ENCODE peak calls at places on chromosomes 7 and 10, in six cellular contexts. V is NCI-H187 treated with DMSO at 0.1 percent for 48 hours, K is uterus, A is NCI-H446, G is H1, O is lower lobe of right lung. U is an unnamed sample.

GRCh38 chr10:112678987-112679386 is 232.0 kb downstream of the VTI1A start:
- DNase-seq in A (no peak), O (no peak), K (no peak), G (no peak), V (no peak), U (no peak)

GRCh38 chr10:111128331-111129167 is 51.7 kb downstream of the ADRA2A start:
- DNase-seq in O (no peak), G (no peak), V (no peak), A (peak; percentile 63), K (no peak), U (peak; percentile 86)

GRCh38 chr10:86139066-86139657 is 227.4 kb downstream of the GRID1 start:
- DNase-seq in G (peak; percentile 84), K (no peak), O (no peak), V (no peak), A (no peak), U (no peak)

GRCh38 chr7:48781783-48782182 is 142.6 kb upstream of the CDC14C start:
- DNase-seq in K (no peak), G (no peak), A (no peak), V (no peak), O (no peak), U (no peak)

GRCh38 chr7:26145236-26145635 is 6.8 kb upstream of the NFE2L3 start:
- DNase-seq in K (no peak), V (no peak), A (no peak), G (no peak), O (no peak), U (no peak)

GRCh38 chr7:2405601-2406345 is 2.4 kb downstream of the CHST12 start:
- DNase-seq in O (no peak), V (no peak), G (no peak), A (no peak), K (no peak), U (no peak)

GRCh38 chr7:77426521-77427051 is 10.4 kb upstream of the GSAP start:
- DNase-seq in K (no peak), V (no peak), G (no peak), A (no peak), O (no peak), U (peak; percentile 34)

GRCh38 chr7:28046035-28046434 is 134.6 kb downstream of the JAZF1 start:
- DNase-seq in K (no peak), A (no peak), G (no peak), O (no peak), V (no peak), U (no peak)

GRCh38 chr10:101833466-101833865 is 10.1 kb downstream of the KCNIP2 start:
- DNase-seq in K (no peak), O (no peak), G (no peak), V (no peak), A (no peak), U (no peak)

GRCh38 chr10:28555358-28555757 is 22.4 kb downstream of the WAC start:
- DNase-seq in G (no peak), V (no peak), K (no peak), A (no peak), O (no peak), U (no peak)

GRCh38 chr7:51029586-51030230 is 247.0 kb upstream of the GRB10 start:
- DNase-seq in A (no peak), G (no peak), V (no peak), K (no peak), O (no peak), U (peak; percentile 76)

GRCh38 chr7:130369110-130369711 is 11.1 kb upstream of the CPA1 start:
- DNase-seq in V (no peak), G (no peak), K (no peak), O (no peak), A (no peak), U (peak; percentile 70)

GRCh38 chr7:4683884-4684565 is 1.9 kb downstream of the FOXK1 start:
- DNase-seq in K (peak; percentile 52), A (peak; percentile 15), O (peak; percentile 72), V (no peak), G (no peak), U (peak; percentile 70)

GRCh38 chr7:113015038-113015645 is 71.5 kb downstream of the GPR85 start:
- DNase-seq in K (no peak), G (no peak), O (no peak), A (peak; percentile 47), V (no peak), U (peak; percentile 40)

GRCh38 chr10:43229208-43230061 is 37.4 kb downstream of the RASGEF1A start:
- DNase-seq in A (no peak), G (peak; percentile 85), O (peak; percentile 57), V (no peak), K (peak; percentile 5), U (no peak)

GRCh38 chr10:91247360-91248111 is 27.1 kb downstream of the PCGF5 start:
- DNase-seq in V (no peak), G (no peak), O (no peak), K (no peak), A (no peak), U (peak; percentile 22)

GRCh38 chr7:81715984-81716588 is 53.8 kb downstream of the HGF start:
- DNase-seq in K (no peak), A (peak; percentile 58), V (no peak), G (no peak), O (no peak), U (no peak)

GRCh38 chr7:825386-825785 is 6.9 kb upstream of the SUN1 start:
- DNase-seq in A (no peak), V (no peak), O (no peak), K (no peak), G (no peak), U (peak; percentile 52)

GRCh38 chr7:7851381-7851780 is 117.2 kb upstream of the GLCCI1 start:
- DNase-seq in K (no peak), G (no peak), A (no peak), O (no peak), V (no peak), U (no peak)

GRCh38 chr7:44264221-44264956 is 61.0 kb downstream of the CAMK2B start:
- DNase-seq in K (no peak), A (peak; percentile 55), G (no peak), V (no peak), O (no peak), U (no peak)

GRCh38 chr10:85105614-85106013 is 777.2 kb downstream of the CCSER2 start:
- DNase-seq in V (no peak), O (no peak), K (no peak), A (no peak), G (peak; percentile 53), U (no peak)

GRCh38 chr10:101069441-101069840 is 7.7 kb downstream of the KAZALD1 start:
- DNase-seq in O (no peak), A (no peak), K (no peak), G (no peak), V (no peak), U (no peak)

GRCh38 chr10:80413152-80413996 is 5.0 kb downstream of the PRXL2A start:
- DNase-seq in A (peak; percentile 59), G (no peak), V (no peak), O (no peak), K (no peak), U (no peak)

GRCh38 chr7:126668367-126668752 is 584.4 kb downstream of the GRM8 start:
- DNase-seq in K (no peak), G (no peak), V (no peak), O (no peak), A (no peak), U (no peak)

GRCh38 chr7:18345641-18346234 is 149.8 kb upstream of the HDAC9 start:
- DNase-seq in G (peak; percentile 57), O (no peak), K (peak; percentile 37), A (peak; percentile 69), V (peak; percentile 36), U (peak; percentile 29)

GRCh38 chr7:100087055-100087750 is 1.6 kb upstream of the COPS6 start:
- DNase-seq in O (no peak), K (peak; percentile 63), G (no peak), A (no peak), V (no peak), U (peak; percentile 88)

GRCh38 chr10:57395921-57396320 is 871.8 kb downstream of the IPMK start:
- DNase-seq in G (no peak), K (no peak), V (no peak), A (no peak), O (no peak), U (no peak)

GRCh38 chr10:62082729-62083412 is 181.4 kb downstream of the ARID5B start:
- DNase-seq in V (no peak), A (no peak), O (no peak), K (no peak), G (no peak), U (no peak)

GRCh38 chr7:77367976-77368375 is 48.2 kb downstream of the GSAP start:
- DNase-seq in K (no peak), V (no peak), O (no peak), G (no peak), A (no peak), U (no peak)

GRCh38 chr10:266974-267425 is 131.7 kb downstream of the ZMYND11 start:
- DNase-seq in K (no peak), A (no peak), G (no peak), O (no peak), V (no peak), U (peak; percentile 5)

GRCh38 chr7:99881370-99881769 is 4.5 kb upstream of the OR2AE1 start:
- DNase-seq in A (no peak), K (no peak), V (no peak), O (no peak), G (no peak), U (no peak)